ENCODE peak calls at places on chromosome 3, in ten cellular contexts. C is MM.1S, B is astrocyte, O is prostate gland, H is HFFc6, U is kidney, F is tibial artery, V is H9, T is B cell, L is cardiac fibroblast. X is an unnamed sample.

GRCh38 chr3:106457278-106458210 is 588.7 kb upstream of the CBLB start:
- DNase-seq in C (peak), B (peak), O (peak), H (peak), U (no peak), F (peak), V (no peak), T (no peak), L (peak), X (no peak)

GRCh38 chr3:34676431-34676830 is 878.0 kb downstream of the PDCD6IP start:
- DNase-seq in C (no peak), B (peak), O (no peak), H (no peak), U (no peak), F (no peak), V (no peak), T (no peak), L (peak), X (no peak)

GRCh38 chr3:37922721-37923575 is 61.3 kb downstream of the CTDSPL start:
- DNase-seq in C (no peak), B (peak), O (no peak), H (peak), U (no peak), F (peak), V (no peak), T (no peak), L (peak), X (no peak)

GRCh38 chr3:141887051-141887450 is 10.6 kb downstream of the ATP1B3 start:
- DNase-seq in C (no peak), B (no peak), O (no peak), H (no peak), U (no peak), F (no peak), V (no peak), T (no peak), L (no peak), X (no peak)

GRCh38 chr3:57856675-57857074 is 100.6 kb downstream of the SLMAP start:
- DNase-seq in C (no peak), B (no peak), O (no peak), H (peak), U (no peak), F (no peak), V (no peak), T (no peak), L (peak), X (no peak)

GRCh38 chr3:110974902-110975301 is 96.7 kb upstream of the NECTIN3 start:
- DNase-seq in C (no peak), B (no peak), O (no peak), H (no peak), U (no peak), F (no peak), V (no peak), T (no peak), L (no peak), X (no peak)

GRCh38 chr3:106176734-106177133 is 307.9 kb upstream of the CBLB start:
- DNase-seq in C (no peak), B (peak), O (no peak), H (no peak), U (no peak), F (no peak), V (no peak), T (peak), L (peak), X (no peak)

GRCh38 chr3:30693470-30694120 is 87.2 kb downstream of the TGFBR2 start:
- DNase-seq in C (peak), B (peak), O (peak), H (peak), U (no peak), F (no peak), V (peak), T (peak), L (peak), X (no peak)

GRCh38 chr3:46286936-46287335 is 44.7 kb downstream of the CCR3 start:
- DNase-seq in C (no peak), B (no peak), O (no peak), H (no peak), U (no peak), F (no peak), V (no peak), T (no peak), L (no peak), X (no peak)

GRCh38 chr3:142279965-142280590 is 54.7 kb upstream of the GK5 start:
- DNase-seq in C (peak), B (peak), O (peak), H (peak), U (no peak), F (peak), V (peak), T (no peak), L (peak), X (no peak)

GRCh38 chr3:32106929-32107362 is 526 bp downstream of the GPD1L start:
- DNase-seq in C (no peak), B (no peak), O (peak), H (no peak), U (peak), F (peak), V (no peak), T (no peak), L (peak), X (peak)

GRCh38 chr3:193948459-193948858 is 187.5 kb upstream of the HES1 start:
- DNase-seq in C (peak), B (no peak), O (no peak), H (no peak), U (no peak), F (no peak), V (no peak), T (no peak), L (no peak), X (no peak)

GRCh38 chr3:134803051-134803505 is 8.0 kb downstream of the EPHB1 start:
- DNase-seq in C (no peak), B (no peak), O (no peak), H (no peak), U (no peak), F (no peak), V (no peak), T (no peak), L (no peak), X (no peak)

GRCh38 chr3:68256635-68257034 is 602.2 kb upstream of the SUCLG2 start:
- DNase-seq in C (no peak), B (no peak), O (no peak), H (no peak), U (no peak), F (no peak), V (peak), T (no peak), L (no peak), X (no peak)

GRCh38 chr3:136193273-136194043 is 2.7 kb downstream of the MSL2 start:
- DNase-seq in C (peak), B (no peak), O (peak), H (no peak), U (no peak), F (no peak), V (no peak), T (no peak), L (peak), X (no peak)

GRCh38 chr3:188700497-188700896 is 471.3 kb upstream of the TPRG1 start:
- DNase-seq in C (no peak), B (no peak), O (no peak), H (no peak), U (no peak), F (no peak), V (no peak), T (no peak), L (no peak), X (no peak)

GRCh38 chr3:118714800-118715199 is 319.8 kb downstream of the IGSF11 start:
- DNase-seq in C (no peak), B (no peak), O (no peak), H (no peak), U (peak), F (no peak), V (no peak), T (no peak), L (no peak), X (no peak)

GRCh38 chr3:105758451-105758850 is 110.4 kb downstream of the CBLB start:
- DNase-seq in C (no peak), B (no peak), O (no peak), H (no peak), U (no peak), F (no peak), V (no peak), T (no peak), L (no peak), X (no peak)

GRCh38 chr3:87354399-87354798 is 78.0 kb upstream of the POU1F1 start:
- DNase-seq in C (no peak), B (no peak), O (no peak), H (no peak), U (no peak), F (no peak), V (no peak), T (no peak), L (no peak), X (no peak)

GRCh38 chr3:53675022-53675697 is 171.1 kb downstream of the CHDH start:
- DNase-seq in C (no peak), B (no peak), O (no peak), H (no peak), U (no peak), F (no peak), V (no peak), T (no peak), L (no peak), X (no peak)

GRCh38 chr3:53675942-53676341 is 170.3 kb downstream of the CHDH start:
- DNase-seq in C (no peak), B (no peak), O (no peak), H (no peak), U (no peak), F (no peak), V (no peak), T (no peak), L (no peak), X (no peak)

GRCh38 chr3:53674582-53674981 is 171.6 kb downstream of the CHDH start:
- DNase-seq in C (no peak), B (no peak), O (no peak), H (no peak), U (no peak), F (no peak), V (no peak), T (no peak), L (no peak), X (no peak)

GRCh38 chr3:53680026-53680425 is 166.2 kb downstream of the CHDH start:
- DNase-seq in C (no peak), B (no peak), O (peak), H (no peak), U (no peak), F (no peak), V (no peak), T (no peak), L (peak), X (no peak)

DNA sequence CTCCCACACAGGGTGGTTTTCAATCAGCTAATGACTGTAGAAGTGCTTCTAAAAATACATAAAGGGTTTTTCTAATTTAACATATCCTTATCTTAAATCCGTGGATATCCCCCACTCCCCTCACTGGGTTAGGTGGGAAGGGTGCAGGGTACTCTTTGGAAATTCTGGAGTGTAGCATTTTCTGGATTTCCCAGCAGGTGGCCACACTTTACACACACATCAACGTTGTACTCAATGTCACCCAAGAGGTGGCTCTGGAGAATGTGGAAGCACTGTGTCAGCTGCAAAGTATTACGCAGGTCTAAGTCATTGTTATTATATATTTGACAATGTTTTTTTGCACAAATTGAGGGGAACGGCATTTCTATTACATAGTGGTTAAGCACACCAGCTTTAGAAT is 168.8 kb downstream of the CHDH start:
- DNase-seq in C (peak), B (no peak), O (no peak), H (no peak), U (no peak), F (no peak), V (no peak), T (no peak), L (no peak), X (no peak)
- TF ChIP-seq CTCF in C (peak), B (peak), O (no peak), H (peak), U (peak), F (no peak), V (no peak), T (no peak), L (no peak), X (no peak)

GRCh38 chr3:170357920-170358854 is 672 bp downstream of the SKIL start:
- DNase-seq in C (peak), B (peak), O (peak), H (peak), U (peak), F (peak), V (peak), T (peak), L (peak), X (peak)
- TF ChIP-seq CTCF in C (peak), B (peak), O (peak), H (peak), U (no peak), F (no peak), V (peak), T (peak), L (peak), X (peak)

DNA sequence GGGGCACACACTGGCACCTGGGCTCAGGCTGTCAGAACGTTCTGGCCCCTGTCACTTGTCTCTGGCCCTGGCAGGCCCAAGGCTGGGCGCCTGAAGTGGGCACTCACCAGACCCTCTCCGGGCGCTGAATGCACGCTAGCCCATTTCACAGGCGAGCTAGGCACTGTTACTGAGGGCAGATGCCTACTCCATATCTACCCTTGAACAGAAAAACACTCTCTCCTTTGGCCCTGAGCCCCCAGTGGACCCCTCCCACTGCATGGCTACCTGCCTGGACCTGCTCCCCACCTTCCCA is 42.3 kb upstream of the IQSEC1 start:
- DNase-seq in C (no peak), B (no peak), O (no peak), H (no peak), U (peak), F (no peak), V (no peak), T (peak), L (no peak), X (no peak)
- TF ChIP-seq CTCF in C (no peak), B (no peak), O (no peak), H (no peak), U (no peak), F (no peak), V (no peak), T (no peak), L (no peak), X (no peak)

DNA sequence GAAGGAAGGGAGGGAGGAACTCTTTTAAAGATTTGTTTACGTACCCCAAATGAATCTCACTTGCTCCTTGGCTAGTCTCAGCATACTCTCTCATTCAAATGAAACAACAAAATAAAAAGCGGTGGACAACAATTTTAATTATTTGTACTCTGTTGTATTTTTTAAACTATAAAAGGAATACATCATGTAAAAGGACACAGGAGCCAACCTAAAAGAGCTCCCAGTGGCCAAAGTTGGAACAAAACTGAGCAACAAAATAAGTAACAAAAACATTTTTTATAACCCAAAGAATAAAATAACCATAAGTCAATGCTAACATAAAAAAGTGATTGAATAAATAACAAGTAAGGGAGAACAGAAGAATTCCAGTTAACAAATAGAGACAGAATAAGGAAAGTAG is 24.4 kb upstream of the SSUH2 start:
- DNase-seq in C (no peak), B (no peak), O (no peak), H (no peak), U (no peak), F (no peak), V (no peak), T (no peak), L (no peak), X (no peak)
- TF ChIP-seq CTCF in C (no peak), B (no peak), O (no peak), H (peak), U (no peak), F (no peak), V (no peak), T (no peak), L (no peak), X (no peak)

X was measured in natural killer cell.